ENCODE peak calls at places on chromosome 11, in six cellular contexts. One of them, this sample, is unnamed. For H3K4me1, the result is how much of the 10 kb centered on the place peaks cover.

GRCh38 chr11:130202818-130203671 is 43.5 kb downstream of the ST14 start:
- DNase-seq in mammary epithelial cell: no peak
- DNase-seq in aorta: peak
- DNase-seq in K562: no peak
- DNase-seq in CD4-positive, alpha-beta memory T cell: no peak
- DNase-seq in lung: no peak
- DNase-seq in this sample: no peak

GRCh38 chr11:66012946-66013761 is 1.3 kb downstream of the CST6 start:
- DNase-seq in mammary epithelial cell: peak
- DNase-seq in aorta: no peak
- DNase-seq in K562: peak
- DNase-seq in CD4-positive, alpha-beta memory T cell: no peak
- DNase-seq in lung: no peak
- DNase-seq in this sample: no peak

GRCh38 chr11:35282226-35282882 is 137.0 kb downstream of the SLC1A2 start:
- DNase-seq in mammary epithelial cell: peak
- DNase-seq in aorta: no peak
- DNase-seq in K562: no peak
- DNase-seq in CD4-positive, alpha-beta memory T cell: no peak
- DNase-seq in lung: no peak
- DNase-seq in this sample: no peak

GRCh38 chr11:5631969-5632635 is 7.3 kb downstream of the TRIM34 start:
- DNase-seq in mammary epithelial cell: no peak
- DNase-seq in aorta: no peak
- DNase-seq in K562: no peak
- DNase-seq in CD4-positive, alpha-beta memory T cell: no peak
- DNase-seq in lung: no peak
- DNase-seq in this sample: no peak

GRCh38 chr11:2562181-2562581 is 117.4 kb downstream of the KCNQ1 start:
- DNase-seq in mammary epithelial cell: no peak
- DNase-seq in aorta: peak
- DNase-seq in K562: no peak
- DNase-seq in CD4-positive, alpha-beta memory T cell: no peak
- DNase-seq in lung: no peak
- DNase-seq in this sample: peak

GRCh38 chr11:104705475-104706195 is 192.6 kb downstream of the CASP12 start:
- DNase-seq in mammary epithelial cell: peak
- DNase-seq in aorta: no peak
- DNase-seq in K562: no peak
- DNase-seq in CD4-positive, alpha-beta memory T cell: peak
- DNase-seq in lung: peak
- DNase-seq in this sample: peak

GRCh38 chr11:123760894-123761293 is 6.6 kb upstream of the OR6X1 start:
- DNase-seq in mammary epithelial cell: no peak
- DNase-seq in aorta: no peak
- DNase-seq in K562: no peak
- DNase-seq in CD4-positive, alpha-beta memory T cell: no peak
- DNase-seq in lung: no peak
- DNase-seq in this sample: no peak

GRCh38 chr11:83778598-83778997 is 492.4 kb upstream of the CCDC90B start:
- DNase-seq in mammary epithelial cell: peak
- DNase-seq in aorta: no peak
- DNase-seq in K562: no peak
- DNase-seq in CD4-positive, alpha-beta memory T cell: no peak
- DNase-seq in lung: no peak
- DNase-seq in this sample: no peak

GRCh38 chr11:79570104-79570503 is 129.3 kb upstream of the TENM4 start:
- DNase-seq in mammary epithelial cell: no peak
- DNase-seq in aorta: no peak
- DNase-seq in K562: no peak
- DNase-seq in CD4-positive, alpha-beta memory T cell: no peak
- DNase-seq in lung: no peak
- DNase-seq in this sample: no peak

DNA sequence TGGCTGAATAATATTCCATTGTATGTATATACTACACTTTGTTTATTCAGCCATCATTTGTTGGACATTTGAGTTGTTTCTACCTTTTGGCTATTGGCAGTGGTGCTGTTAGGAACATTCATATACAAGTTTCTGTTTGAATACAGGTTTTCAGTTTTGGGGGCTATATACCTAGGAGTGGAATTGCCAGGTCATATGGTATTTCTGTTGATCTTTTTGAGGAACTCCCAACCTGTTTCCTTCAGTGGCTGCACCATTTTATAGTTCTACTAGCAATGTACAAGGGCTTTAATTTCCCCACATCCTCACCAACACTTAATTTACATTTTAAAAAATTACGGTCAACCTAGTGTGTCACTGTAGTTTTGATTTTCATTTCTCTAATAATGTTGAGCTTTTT is 54.6 kb downstream of the HSD17B12 start:
- DNase-seq in mammary epithelial cell: no peak
- DNase-seq in aorta: no peak
- DNase-seq in K562: no peak
- DNase-seq in CD4-positive, alpha-beta memory T cell: no peak
- DNase-seq in lung: no peak
- DNase-seq in this sample: no peak
- H3K27ac ChIP-seq in mammary epithelial cell: no peak
- H3K27ac ChIP-seq in aorta: no peak
- H3K27ac ChIP-seq in K562: no peak
- H3K27ac ChIP-seq in CD4-positive, alpha-beta memory T cell: no peak
- H3K27ac ChIP-seq in lung: no peak
- H3K27ac ChIP-seq in this sample: no peak

GRCh38 chr11:30586251-30587144 is at the start of gene MPPED2:
- DNase-seq in mammary epithelial cell: no peak
- DNase-seq in aorta: peak
- DNase-seq in K562: peak
- DNase-seq in CD4-positive, alpha-beta memory T cell: no peak
- DNase-seq in lung: no peak
- DNase-seq in this sample: no peak
- H3K4me3 ChIP-seq in mammary epithelial cell: peak
- H3K4me3 ChIP-seq in aorta: peak
- H3K4me3 ChIP-seq in K562: no peak
- H3K4me3 ChIP-seq in CD4-positive, alpha-beta memory T cell: no peak
- H3K4me3 ChIP-seq in lung: peak
- H3K4me3 ChIP-seq in this sample: peak

GRCh38 chr11:12377824-12378593 is 638 bp downstream of the PARVA start:
- DNase-seq in mammary epithelial cell: peak
- DNase-seq in aorta: peak
- DNase-seq in K562: peak
- DNase-seq in CD4-positive, alpha-beta memory T cell: peak
- DNase-seq in lung: peak
- DNase-seq in this sample: peak
- H3K4me1 ChIP-seq in mammary epithelial cell: under half
- H3K4me1 ChIP-seq in aorta: under half
- H3K4me1 ChIP-seq in K562: under half
- H3K4me1 ChIP-seq in CD4-positive, alpha-beta memory T cell: under half
- H3K4me1 ChIP-seq in lung: under half
- H3K4me1 ChIP-seq in this sample: under half

GRCh38 chr11:72743321-72744221 is 8.6 kb downstream of the ARAP1 start:
- DNase-seq in mammary epithelial cell: no peak
- DNase-seq in aorta: no peak
- DNase-seq in K562: no peak
- DNase-seq in CD4-positive, alpha-beta memory T cell: no peak
- DNase-seq in lung: no peak
- DNase-seq in this sample: no peak
- H3K27ac ChIP-seq in mammary epithelial cell: no peak
- H3K27ac ChIP-seq in aorta: no peak
- H3K27ac ChIP-seq in K562: peak
- H3K27ac ChIP-seq in CD4-positive, alpha-beta memory T cell: no peak
- H3K27ac ChIP-seq in lung: no peak
- H3K27ac ChIP-seq in this sample: no peak

GRCh38 chr11:67404515-67405195 is 772 bp downstream of the TBC1D10C start:
- DNase-seq in mammary epithelial cell: no peak
- DNase-seq in aorta: no peak
- DNase-seq in K562: peak
- DNase-seq in CD4-positive, alpha-beta memory T cell: peak
- DNase-seq in lung: no peak
- DNase-seq in this sample: no peak
- H3K4me3 ChIP-seq in mammary epithelial cell: no peak
- H3K4me3 ChIP-seq in aorta: no peak
- H3K4me3 ChIP-seq in K562: no peak
- H3K4me3 ChIP-seq in CD4-positive, alpha-beta memory T cell: peak
- H3K4me3 ChIP-seq in lung: no peak
- H3K4me3 ChIP-seq in this sample: peak

GRCh38 chr11:117662870-117663269 is 134.1 kb downstream of the DSCAML1 start:
- DNase-seq in mammary epithelial cell: no peak
- DNase-seq in aorta: no peak
- DNase-seq in K562: no peak
- DNase-seq in CD4-positive, alpha-beta memory T cell: no peak
- DNase-seq in lung: no peak
- DNase-seq in this sample: no peak
- H3K4me1 ChIP-seq in mammary epithelial cell: under half
- H3K4me1 ChIP-seq in aorta: under half
- H3K4me1 ChIP-seq in K562: under half
- H3K4me1 ChIP-seq in CD4-positive, alpha-beta memory T cell: under half
- H3K4me1 ChIP-seq in lung: under half
- H3K4me1 ChIP-seq in this sample: under half